ENCODE peak calls at places on chromosomes 1 and 21, in five cellular contexts. X is fibroblast of lung, M is BJ, U is MCF 10A, F is natural killer cell. J is an unnamed sample.

GRCh38 chr1:62588000-62588399 is 9.3 kb upstream of the ANGPTL3 start:
- DNase-seq in X (no peak), M (no peak), U (no peak), F (no peak), J (peak)

GRCh38 chr1:214281030-214281901 is at the start of gene SMYD2:
- DNase-seq in X (peak), M (no peak), U (peak), F (peak), J (peak)

GRCh38 chr1:43786975-43787374 is 79.6 kb downstream of the ST3GAL3 start:
- DNase-seq in X (no peak), M (peak), U (no peak), F (no peak), J (no peak)

GRCh38 chr1:40898434-40898900 is 36.3 kb upstream of the CITED4 start:
- DNase-seq in X (no peak), M (no peak), U (peak), F (no peak), J (no peak)

GRCh38 chr1:198776602-198777029 is 137.8 kb downstream of the PTPRC start:
- DNase-seq in X (peak), M (peak), U (peak), F (no peak), J (peak)

GRCh38 chr1:154938604-154939399 is 2.3 kb upstream of the PMVK start:
- DNase-seq in X (no peak), M (no peak), U (no peak), F (no peak), J (no peak)

GRCh38 chr1:41341756-41342562 is 19.3 kb upstream of the FOXO6 start:
- DNase-seq in X (no peak), M (no peak), U (peak), F (peak), J (no peak)

GRCh38 chr1:40782371-40782956 is 1.1 kb upstream of the KCNQ4 start:
- DNase-seq in X (peak), M (no peak), U (no peak), F (no peak), J (no peak)

GRCh38 chr1:145729661-145730436 is 10.6 kb downstream of the CD160 start:
- DNase-seq in X (no peak), M (no peak), U (no peak), F (no peak), J (no peak)

GRCh38 chr1:235415008-235415904 is 48.0 kb downstream of the TBCE start:
- DNase-seq in X (peak), M (no peak), U (peak), F (peak), J (peak)

GRCh38 chr1:8415526-8416278 is 97.8 kb downstream of the SLC45A1 start:
- DNase-seq in X (peak), M (no peak), U (no peak), F (no peak), J (no peak)

GRCh38 chr1:235832011-235832410 is 34.7 kb downstream of the LYST start:
- DNase-seq in X (no peak), M (no peak), U (no peak), F (no peak), J (no peak)

GRCh38 chr1:53548031-53548491 is 88.9 kb downstream of the DMRTB1 start:
- DNase-seq in X (no peak), M (no peak), U (no peak), F (no peak), J (no peak)

GRCh38 chr1:100482167-100482566 is 55.8 kb upstream of the GPR88 start:
- DNase-seq in X (no peak), M (no peak), U (no peak), F (no peak), J (no peak)

GRCh38 chr1:177873238-177873637 is 96.6 kb downstream of the SEC16B start:
- DNase-seq in X (peak), M (peak), U (peak), F (no peak), J (peak)

GRCh38 chr21:44549525-44550211 is 1.6 kb downstream of the KRTAP10-2 start:
- DNase-seq in X (no peak), M (no peak), U (no peak), F (peak), J (no peak)

GRCh38 chr1:235920596-235921375 is 54.1 kb upstream of the LYST start:
- DNase-seq in X (no peak), M (no peak), U (no peak), F (no peak), J (no peak)

GRCh38 chr21:15687208-15687607 is 42.6 kb upstream of the USP25 start:
- DNase-seq in X (peak), M (no peak), U (no peak), F (no peak), J (no peak)

GRCh38 chr1:15650433-15650832 is 33.2 kb downstream of the DDI2 start:
- DNase-seq in X (no peak), M (no peak), U (no peak), F (no peak), J (peak)

GRCh38 chr21:38853421-38853919 is 47.7 kb downstream of the ETS2 start:
- DNase-seq in X (peak), M (no peak), U (peak), F (no peak), J (no peak)

GRCh38 chr1:201144701-201145100 is 9.6 kb downstream of the TMEM9 start:
- DNase-seq in X (no peak), M (no peak), U (no peak), F (no peak), J (no peak)

GRCh38 chr1:205601209-205601608 is 30.6 kb downstream of the ELK4 start:
- DNase-seq in X (no peak), M (no peak), U (no peak), F (no peak), J (no peak)

GRCh38 chr1:53541761-53542550 is 82.8 kb downstream of the DMRTB1 start:
- DNase-seq in X (peak), M (peak), U (peak), F (no peak), J (peak)

GRCh38 chr21:43611598-43612369 is 47.5 kb downstream of the HSF2BP start:
- DNase-seq in X (peak), M (no peak), U (peak), F (peak), J (no peak)

GRCh38 chr1:172950528-172950927 is 100.2 kb downstream of the TNFSF18 start:
- DNase-seq in X (no peak), M (no peak), U (no peak), F (no peak), J (no peak)

GRCh38 chr1:160905617-160905989 is 20.6 kb upstream of the ITLN1 start:
- DNase-seq in X (no peak), M (no peak), U (no peak), F (no peak), J (no peak)

GRCh38 chr1:183884512-183884911 is 79.6 kb downstream of the RGL1 start:
- DNase-seq in X (no peak), M (no peak), U (no peak), F (no peak), J (no peak)

GRCh38 chr1:87084247-87084836 is 169.9 kb downstream of the HS2ST1 start:
- DNase-seq in X (peak), M (no peak), U (peak), F (no peak), J (peak)

GRCh38 chr1:183306317-183307042 is 111.7 kb downstream of the NMNAT2 start:
- DNase-seq in X (peak), M (no peak), U (peak), F (no peak), J (no peak)

GRCh38 chr1:94962745-94963265 is 35.9 kb upstream of the CNN3 start:
- DNase-seq in X (peak), M (no peak), U (no peak), F (no peak), J (peak)

GRCh38 chr1:67639336-67639735 is 45.7 kb upstream of the GADD45A start:
- DNase-seq in X (no peak), M (no peak), U (no peak), F (no peak), J (no peak)

GRCh38 chr1:185816460-185816859 is 82.3 kb downstream of the HMCN1 start:
- DNase-seq in X (peak), M (peak), U (peak), F (no peak), J (peak)

GRCh38 chr1:40758578-40759343 is 24.8 kb upstream of the KCNQ4 start:
- DNase-seq in X (no peak), M (no peak), U (no peak), F (no peak), J (no peak)

J was measured in stromal cell of bone marrow.